ENCODE peak calls at places on chromosome 21, in four cellular contexts. N is HepG2, T is right lobe of liver, J is HCT116. V is an unnamed sample.
A peak's percentile ranks its signal among the peaks of the same experiment; 100 is the strongest.

GRCh38 chr21:36926989-36927695 is 39.3 kb downstream of the HLCS start:
- ATAC-seq in J (peak; percentile 29), N (no peak), T (no peak), V (no peak)

GRCh38 chr21:35400233-35400939 is 351.3 kb upstream of the RUNX1 start:
- ATAC-seq in N (peak; percentile 87), J (peak; percentile 96), T (peak; percentile 90), V (no peak)

GRCh38 chr21:17372200-17372599 is 140.6 kb upstream of the CXADR start:
- ATAC-seq in J (no peak), N (no peak), T (no peak), V (no peak)

GRCh38 chr21:39232926-39233325 is 49.7 kb upstream of the PSMG1 start:
- ATAC-seq in J (no peak), N (no peak), T (no peak), V (no peak)

GRCh38 chr21:17921579-17922530 is 102.7 kb upstream of the C21orf91 start:
- ATAC-seq in N (no peak), J (no peak), T (peak; percentile 77), V (peak; percentile 81)

GRCh38 chr21:16534408-16535099 is 804.8 kb downstream of the USP25 start:
- ATAC-seq in T (peak; percentile 67), J (no peak), N (no peak), V (peak; percentile 75)

GRCh38 chr21:38954450-38955059 is 148.8 kb downstream of the ETS2 start:
- ATAC-seq in J (no peak), T (no peak), N (no peak), V (no peak)

GRCh38 chr21:35226302-35226701 is 177.2 kb upstream of the RUNX1 start:
- ATAC-seq in N (peak; percentile 92), T (peak; percentile 99), J (peak; percentile 69), V (no peak)

GRCh38 chr21:43779660-43780059 is 3.6 kb upstream of the CSTB start:
- ATAC-seq in N (no peak), J (no peak), T (no peak), V (no peak)
- TF ChIP-seq POLR2A in N (no peak), J (no peak), T (no peak), V (no peak)

GRCh38 chr21:45554477-45555175 is 12.4 kb upstream of the SLC19A1 start:
- ATAC-seq in J (peak; percentile 68), N (peak; percentile 14), T (peak; percentile 80), V (peak; percentile 68)

GRCh38 chr21:45556302-45556644 is 14.0 kb upstream of the SLC19A1 start:
- ATAC-seq in T (no peak), N (no peak), J (no peak), V (no peak)

GRCh38 chr21:45556645-45557601 is 14.7 kb upstream of the SLC19A1 start:
- ATAC-seq in J (no peak), T (peak; percentile 66), N (no peak), V (no peak)

GRCh38 chr21:45555251-45555556 is 13.0 kb upstream of the SLC19A1 start:
- ATAC-seq in T (no peak), N (no peak), J (no peak), V (no peak)

GRCh38 chr21:45555557-45556301 is 13.5 kb upstream of the SLC19A1 start:
- ATAC-seq in N (peak; percentile 92), J (peak; percentile 88), T (peak; percentile 85), V (peak; percentile 89)
- TF ChIP-seq POLR2A in N (peak; percentile 46), J (no peak), T (peak; percentile 69), V (peak; percentile 10)

DNA sequence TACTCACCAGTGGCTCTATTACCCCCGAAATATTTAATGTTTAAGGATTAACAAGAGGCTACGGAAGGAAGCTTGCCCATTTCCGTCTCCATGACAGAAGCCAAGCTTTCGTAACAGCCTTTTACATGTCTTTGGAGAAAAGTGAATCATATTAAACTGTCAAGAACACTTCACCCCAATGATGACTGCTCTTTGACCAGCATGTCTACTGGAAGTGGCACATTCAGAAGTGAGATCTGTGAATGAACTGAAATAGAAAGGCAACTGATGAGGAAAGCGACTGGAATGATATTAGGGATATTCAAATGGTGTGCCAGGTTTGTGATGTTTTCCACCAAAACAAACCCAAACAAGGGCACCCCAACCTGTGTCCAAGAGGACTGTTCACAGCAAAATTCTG is 8.5 kb upstream of the PRDM15 start:
- ATAC-seq in T (no peak), N (no peak), J (no peak), V (no peak)
- TF ChIP-seq POLR2A in T (no peak), N (no peak), J (no peak), V (no peak)

GRCh38 chr21:43864806-43865470 is at the start of gene AGPAT3:
- ATAC-seq in J (peak; percentile 43), N (no peak), T (peak; percentile 1), V (peak; percentile 58)
- TF ChIP-seq POLR2A in J (no peak), N (no peak), T (no peak), V (no peak)

GRCh38 chr21:41393876-41394465 is 32.1 kb upstream of the MX1 start:
- ATAC-seq in J (no peak), N (no peak), T (no peak), V (no peak)

GRCh38 chr21:41387824-41388223 is 26.0 kb downstream of the MX2 start:
- ATAC-seq in T (no peak), J (no peak), N (no peak), V (no peak)

GRCh38 chr21:41387042-41387819 is 25.4 kb downstream of the MX2 start:
- ATAC-seq in J (no peak), T (no peak), N (no peak), V (peak; percentile 43)

GRCh38 chr21:41388259-41388658 is 26.4 kb downstream of the MX2 start:
- ATAC-seq in N (no peak), J (no peak), T (no peak), V (no peak)

GRCh38 chr21:41390043-41390639 is 28.3 kb downstream of the MX2 start:
- ATAC-seq in N (no peak), J (no peak), T (no peak), V (no peak)
- TF ChIP-seq POLR2A in N (no peak), J (no peak), T (no peak), V (no peak)

V was measured in gastroesophageal sphincter.